ENCODE peak calls at places on chromosome 6, in four cellular contexts. Z is activated CD4-positive, alpha-beta T cell treated with anti-CD3 and anti-CD28 coated beads, Interleukin-2, amount 50 U/mL, for 4 hours; F is CD8-positive, alpha-beta memory T cell; S is Peyer's patch. P is an unnamed sample.

GRCh38 chr6:19866900-19867627 is 29.9 kb downstream of the ID4 start:
- DNase-seq in Z (no peak), F (no peak), S (no peak), P (no peak)

GRCh38 chr6:13677878-13678254 is 33.8 kb downstream of the RANBP9 start:
- DNase-seq in Z (no peak), F (no peak), S (no peak), P (no peak)

GRCh38 chr6:43699564-43700186 is 12.1 kb upstream of the MRPS18A start:
- DNase-seq in Z (no peak), F (no peak), S (no peak), P (no peak)

GRCh38 chr6:129685640-129686031 is 24.3 kb downstream of the ARHGAP18 start:
- DNase-seq in Z (no peak), F (no peak), S (no peak), P (no peak)

GRCh38 chr6:128719786-128720185 is 163.2 kb upstream of the LAMA2 start:
- DNase-seq in Z (no peak), F (no peak), S (no peak), P (no peak)

GRCh38 chr6:45681860-45682488 is 304.2 kb upstream of the SUPT3H start:
- DNase-seq in Z (no peak), F (peak), S (peak), P (no peak)

GRCh38 chr6:108838101-108838717 is 10.0 kb upstream of the ARMC2 start:
- DNase-seq in Z (no peak), F (no peak), S (no peak), P (no peak)

GRCh38 chr6:123091091-123091895 is 95.3 kb downstream of the CLVS2 start:
- DNase-seq in Z (no peak), F (no peak), S (no peak), P (no peak)

GRCh38 chr6:45626087-45626891 is 248.6 kb upstream of the SUPT3H start:
- DNase-seq in Z (no peak), F (no peak), S (no peak), P (peak)

GRCh38 chr6:119148102-119148824 is 69.8 kb upstream of the FAM184A start:
- DNase-seq in Z (no peak), F (no peak), S (no peak), P (peak)

GRCh38 chr6:40789143-40789764 is 202.1 kb upstream of the LRFN2 start:
- DNase-seq in Z (no peak), F (peak), S (no peak), P (no peak)

GRCh38 chr6:83954371-83954770 is 79.2 kb upstream of the MRAP2 start:
- DNase-seq in Z (no peak), F (no peak), S (no peak), P (no peak)

P was measured in HS-27A.